ENCODE peak calls at places on chromosomes 16 and 17, in five cellular contexts. One of them, this sample, is unnamed.

GRCh38 chr17:74042744-74043486 is 160.6 kb upstream of the RPL38 start:
- DNase-seq in left ventricle myocardium inferior: no peak
- DNase-seq in CD4-positive, alpha-beta memory T cell: no peak
- DNase-seq in body of pancreas: no peak
- DNase-seq in dorsolateral prefrontal cortex: peak; percentile 90
- DNase-seq in this sample: peak; percentile 39

GRCh38 chr16:84115919-84116719 is 623 bp downstream of the MBTPS1 start:
- DNase-seq in left ventricle myocardium inferior: no peak
- DNase-seq in CD4-positive, alpha-beta memory T cell: no peak
- DNase-seq in body of pancreas: peak; percentile 68
- DNase-seq in dorsolateral prefrontal cortex: peak; percentile 56
- DNase-seq in this sample: no peak

GRCh38 chr17:74962622-74963394 is 9.8 kb downstream of the HID1 start:
- DNase-seq in left ventricle myocardium inferior: no peak
- DNase-seq in CD4-positive, alpha-beta memory T cell: no peak
- DNase-seq in body of pancreas: no peak
- DNase-seq in dorsolateral prefrontal cortex: peak; percentile 76
- DNase-seq in this sample: no peak

GRCh38 chr17:80779961-80780380 is 211.7 kb upstream of the CHMP6 start:
- DNase-seq in left ventricle myocardium inferior: no peak
- DNase-seq in CD4-positive, alpha-beta memory T cell: no peak
- DNase-seq in body of pancreas: peak; percentile 23
- DNase-seq in dorsolateral prefrontal cortex: no peak
- DNase-seq in this sample: no peak

GRCh38 chr16:23052908-23053580 is 96.2 kb downstream of the USP31 start:
- DNase-seq in left ventricle myocardium inferior: no peak
- DNase-seq in CD4-positive, alpha-beta memory T cell: no peak
- DNase-seq in body of pancreas: no peak
- DNase-seq in dorsolateral prefrontal cortex: no peak
- DNase-seq in this sample: no peak

GRCh38 chr17:50308666-50309065 is 34.4 kb downstream of the TMEM92 start:
- DNase-seq in left ventricle myocardium inferior: no peak
- DNase-seq in CD4-positive, alpha-beta memory T cell: no peak
- DNase-seq in body of pancreas: no peak
- DNase-seq in dorsolateral prefrontal cortex: no peak
- DNase-seq in this sample: no peak

GRCh38 chr16:79449067-79449466 is 151.5 kb downstream of the MAF start:
- DNase-seq in left ventricle myocardium inferior: no peak
- DNase-seq in CD4-positive, alpha-beta memory T cell: no peak
- DNase-seq in body of pancreas: no peak
- DNase-seq in dorsolateral prefrontal cortex: no peak
- DNase-seq in this sample: no peak

GRCh38 chr16:84790291-84790690 is 29.5 kb upstream of the CRISPLD2 start:
- DNase-seq in left ventricle myocardium inferior: no peak
- DNase-seq in CD4-positive, alpha-beta memory T cell: no peak
- DNase-seq in body of pancreas: no peak
- DNase-seq in dorsolateral prefrontal cortex: no peak
- DNase-seq in this sample: peak; percentile 10

GRCh38 chr17:30309591-30309990 is 17.8 kb upstream of the BLMH start:
- DNase-seq in left ventricle myocardium inferior: no peak
- DNase-seq in CD4-positive, alpha-beta memory T cell: no peak
- DNase-seq in body of pancreas: no peak
- DNase-seq in dorsolateral prefrontal cortex: no peak
- DNase-seq in this sample: no peak

GRCh38 chr17:66678827-66679226 is 156.1 kb upstream of the CACNG5 start:
- DNase-seq in left ventricle myocardium inferior: no peak
- DNase-seq in CD4-positive, alpha-beta memory T cell: no peak
- DNase-seq in body of pancreas: no peak
- DNase-seq in dorsolateral prefrontal cortex: no peak
- DNase-seq in this sample: no peak

GRCh38 chr17:45812102-45812501 is 28.0 kb downstream of the CRHR1 start:
- DNase-seq in left ventricle myocardium inferior: no peak
- DNase-seq in CD4-positive, alpha-beta memory T cell: no peak
- DNase-seq in body of pancreas: no peak
- DNase-seq in dorsolateral prefrontal cortex: no peak
- DNase-seq in this sample: no peak

GRCh38 chr17:81512984-81513668 is 527 bp upstream of the ACTG1 start:
- DNase-seq in left ventricle myocardium inferior: peak; percentile 62
- DNase-seq in CD4-positive, alpha-beta memory T cell: peak; percentile 60
- DNase-seq in body of pancreas: peak; percentile 74
- DNase-seq in dorsolateral prefrontal cortex: peak; percentile 57
- DNase-seq in this sample: peak; percentile 92

GRCh38 chr16:4506450-4506849 is 30.3 kb downstream of the HMOX2 start:
- DNase-seq in left ventricle myocardium inferior: no peak
- DNase-seq in CD4-positive, alpha-beta memory T cell: peak; percentile 67
- DNase-seq in body of pancreas: peak; percentile 79
- DNase-seq in dorsolateral prefrontal cortex: peak; percentile 85
- DNase-seq in this sample: peak; percentile 65

GRCh38 chr16:10390330-10390729 is 4.5 kb downstream of the ATF7IP2 start:
- DNase-seq in left ventricle myocardium inferior: no peak
- DNase-seq in CD4-positive, alpha-beta memory T cell: no peak
- DNase-seq in body of pancreas: no peak
- DNase-seq in dorsolateral prefrontal cortex: no peak
- DNase-seq in this sample: no peak

DNA sequence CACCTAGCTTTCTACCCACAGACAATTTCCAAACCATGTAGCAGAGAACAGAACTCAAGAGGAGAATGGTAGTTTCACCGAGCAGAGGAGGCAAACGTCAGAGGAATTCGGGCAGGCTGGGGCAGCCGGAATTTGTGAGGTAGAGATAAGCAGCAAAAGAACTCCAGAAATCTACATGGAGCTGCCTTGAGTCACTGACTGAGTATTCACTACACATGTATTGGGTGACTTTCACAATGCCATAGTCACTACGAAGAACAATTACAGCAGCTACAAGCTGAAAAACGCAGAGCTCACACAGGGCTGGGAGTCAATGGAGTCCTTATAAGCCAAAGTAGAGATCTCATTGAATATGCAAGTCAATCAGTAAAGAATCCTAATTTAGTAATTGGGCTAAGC is 13.4 kb downstream of the CMC2 start:
- DNase-seq in left ventricle myocardium inferior: no peak
- DNase-seq in CD4-positive, alpha-beta memory T cell: no peak
- DNase-seq in body of pancreas: peak; percentile 45
- DNase-seq in dorsolateral prefrontal cortex: no peak
- DNase-seq in this sample: no peak
- H3K4me3 ChIP-seq in left ventricle myocardium inferior: peak overlapping the region; percentile 18
- H3K4me3 ChIP-seq in CD4-positive, alpha-beta memory T cell: no peak overlapping the region
- H3K4me3 ChIP-seq in body of pancreas: no peak overlapping the region
- H3K4me3 ChIP-seq in dorsolateral prefrontal cortex: peak overlapping the region; percentile 44
- H3K4me3 ChIP-seq in this sample: no peak overlapping the region

DNA sequence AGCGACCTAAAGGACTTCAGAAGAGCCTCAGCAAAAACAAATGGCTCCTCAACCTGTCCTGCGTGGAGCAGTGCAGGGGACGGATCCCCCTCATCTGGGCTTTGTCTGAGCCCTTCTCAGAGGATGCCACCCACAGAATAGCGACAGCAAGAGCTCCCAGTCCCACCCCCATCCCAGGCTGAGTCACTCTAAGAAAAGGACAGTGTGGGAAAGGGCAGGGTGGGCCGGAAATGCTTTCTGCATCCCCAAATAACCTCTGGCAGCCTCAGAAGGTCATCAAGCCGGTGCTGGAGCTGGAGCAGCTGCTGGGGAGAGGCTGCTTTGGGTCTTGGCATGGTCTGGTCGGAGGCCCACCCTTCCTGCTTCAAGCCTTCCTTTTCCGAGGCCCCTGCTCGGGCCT is 8.9 kb downstream of the SLC12A4 start:
- DNase-seq in left ventricle myocardium inferior: peak; percentile 84
- DNase-seq in CD4-positive, alpha-beta memory T cell: no peak
- DNase-seq in body of pancreas: no peak
- DNase-seq in dorsolateral prefrontal cortex: no peak
- DNase-seq in this sample: no peak
- H3K27ac ChIP-seq in left ventricle myocardium inferior: peak overlapping the region; percentile 100
- H3K27ac ChIP-seq in CD4-positive, alpha-beta memory T cell: no peak overlapping the region
- H3K27ac ChIP-seq in body of pancreas: peak overlapping the region; percentile 20
- H3K27ac ChIP-seq in dorsolateral prefrontal cortex: no peak overlapping the region
- H3K27ac ChIP-seq in this sample: no peak overlapping the region

GRCh38 chr17:44779211-44780025 is 20.6 kb downstream of the ADAM11 start:
- DNase-seq in left ventricle myocardium inferior: peak; percentile 83
- DNase-seq in CD4-positive, alpha-beta memory T cell: peak; percentile 72
- DNase-seq in body of pancreas: peak; percentile 75
- DNase-seq in dorsolateral prefrontal cortex: peak; percentile 90
- DNase-seq in this sample: peak; percentile 89
- H3K4me3 ChIP-seq in left ventricle myocardium inferior: peak overlapping the region; percentile 63
- H3K4me3 ChIP-seq in CD4-positive, alpha-beta memory T cell: peak overlapping the region; percentile 34
- H3K4me3 ChIP-seq in body of pancreas: no peak overlapping the region
- H3K4me3 ChIP-seq in dorsolateral prefrontal cortex: peak overlapping the region; percentile 53
- H3K4me3 ChIP-seq in this sample: peak overlapping the region; percentile 55

GRCh38 chr17:83075270-83075880 is 4.0 kb upstream of the METRNL start:
- DNase-seq in left ventricle myocardium inferior: no peak
- DNase-seq in CD4-positive, alpha-beta memory T cell: no peak
- DNase-seq in body of pancreas: no peak
- DNase-seq in dorsolateral prefrontal cortex: no peak
- DNase-seq in this sample: no peak

GRCh38 chr17:83074696-83075223 is 4.6 kb upstream of the METRNL start:
- DNase-seq in left ventricle myocardium inferior: no peak
- DNase-seq in CD4-positive, alpha-beta memory T cell: no peak
- DNase-seq in body of pancreas: no peak
- DNase-seq in dorsolateral prefrontal cortex: no peak
- DNase-seq in this sample: peak; percentile 62

GRCh38 chr17:83072600-83073358 is 6.6 kb upstream of the METRNL start:
- DNase-seq in left ventricle myocardium inferior: no peak
- DNase-seq in CD4-positive, alpha-beta memory T cell: no peak
- DNase-seq in body of pancreas: no peak
- DNase-seq in dorsolateral prefrontal cortex: no peak
- DNase-seq in this sample: no peak

GRCh38 chr17:83071966-83072562 is 7.3 kb upstream of the METRNL start:
- DNase-seq in left ventricle myocardium inferior: no peak
- DNase-seq in CD4-positive, alpha-beta memory T cell: no peak
- DNase-seq in body of pancreas: no peak
- DNase-seq in dorsolateral prefrontal cortex: no peak
- DNase-seq in this sample: peak; percentile 43

GRCh38 chr17:83073389-83074063 is 5.9 kb upstream of the METRNL start:
- DNase-seq in left ventricle myocardium inferior: peak; percentile 52
- DNase-seq in CD4-positive, alpha-beta memory T cell: no peak
- DNase-seq in body of pancreas: no peak
- DNase-seq in dorsolateral prefrontal cortex: no peak
- DNase-seq in this sample: peak; percentile 57
- H3K27ac ChIP-seq in left ventricle myocardium inferior: peak overlapping the region; percentile 5
- H3K27ac ChIP-seq in CD4-positive, alpha-beta memory T cell: no peak overlapping the region
- H3K27ac ChIP-seq in body of pancreas: no peak overlapping the region
- H3K27ac ChIP-seq in dorsolateral prefrontal cortex: no peak overlapping the region
- H3K27ac ChIP-seq in this sample: no peak overlapping the region

GRCh38 chr16:979859-980594 is 1.5 kb upstream of the SOX8 start:
- DNase-seq in left ventricle myocardium inferior: no peak
- DNase-seq in CD4-positive, alpha-beta memory T cell: no peak
- DNase-seq in body of pancreas: no peak
- DNase-seq in dorsolateral prefrontal cortex: no peak
- DNase-seq in this sample: peak; percentile 9
- H3K4me3 ChIP-seq in left ventricle myocardium inferior: peak overlapping the region; percentile 71
- H3K4me3 ChIP-seq in CD4-positive, alpha-beta memory T cell: no peak overlapping the region
- H3K4me3 ChIP-seq in body of pancreas: no peak overlapping the region
- H3K4me3 ChIP-seq in dorsolateral prefrontal cortex: peak overlapping the region; percentile 68
- H3K4me3 ChIP-seq in this sample: peak overlapping the region; percentile 86

GRCh38 chr17:39870776-39871175 is 2.8 kb downstream of the ZPBP2 start:
- DNase-seq in left ventricle myocardium inferior: no peak
- DNase-seq in CD4-positive, alpha-beta memory T cell: no peak
- DNase-seq in body of pancreas: no peak
- DNase-seq in dorsolateral prefrontal cortex: no peak
- DNase-seq in this sample: no peak

GRCh38 chr17:39866013-39866730 is 1.8 kb upstream of the ZPBP2 start:
- DNase-seq in left ventricle myocardium inferior: no peak
- DNase-seq in CD4-positive, alpha-beta memory T cell: no peak
- DNase-seq in body of pancreas: no peak
- DNase-seq in dorsolateral prefrontal cortex: no peak
- DNase-seq in this sample: no peak

GRCh38 chr17:39867084-39867890 is 715 bp upstream of the ZPBP2 start:
- DNase-seq in left ventricle myocardium inferior: no peak
- DNase-seq in CD4-positive, alpha-beta memory T cell: peak; percentile 66
- DNase-seq in body of pancreas: no peak
- DNase-seq in dorsolateral prefrontal cortex: no peak
- DNase-seq in this sample: no peak

GRCh38 chr17:39868554-39868942 is 546 bp downstream of the ZPBP2 start:
- DNase-seq in left ventricle myocardium inferior: no peak
- DNase-seq in CD4-positive, alpha-beta memory T cell: no peak
- DNase-seq in body of pancreas: no peak
- DNase-seq in dorsolateral prefrontal cortex: no peak
- DNase-seq in this sample: no peak

GRCh38 chr17:39867891-39868553 is at the start of gene ZPBP2:
- DNase-seq in left ventricle myocardium inferior: no peak
- DNase-seq in CD4-positive, alpha-beta memory T cell: peak; percentile 54
- DNase-seq in body of pancreas: no peak
- DNase-seq in dorsolateral prefrontal cortex: no peak
- DNase-seq in this sample: no peak
- H3K27ac ChIP-seq in left ventricle myocardium inferior: no peak within 1 kb of the TSS
- H3K27ac ChIP-seq in CD4-positive, alpha-beta memory T cell: peak within 1 kb of the TSS; percentile 93
- H3K27ac ChIP-seq in body of pancreas: no peak within 1 kb of the TSS
- H3K27ac ChIP-seq in dorsolateral prefrontal cortex: no peak within 1 kb of the TSS
- H3K27ac ChIP-seq in this sample: no peak within 1 kb of the TSS

DNA sequence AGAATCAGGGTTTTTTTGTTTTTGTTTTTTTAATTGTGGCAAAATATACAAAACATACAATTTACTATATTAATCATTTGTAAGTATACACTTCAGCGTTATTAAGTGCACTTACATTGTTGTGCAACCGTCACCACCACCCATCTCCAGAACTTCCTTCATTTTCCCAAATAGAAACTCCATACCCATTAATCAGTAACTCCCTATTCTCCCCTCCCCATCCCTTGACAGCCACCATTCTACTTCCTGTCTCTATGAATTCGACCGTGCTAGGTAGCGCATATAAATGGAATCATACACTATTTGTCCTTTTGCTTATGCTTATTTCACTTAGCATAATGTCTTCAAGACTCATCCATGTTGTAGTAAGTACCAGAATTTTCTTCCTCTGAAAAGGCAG is 45.1 kb upstream of the DHX40 start:
- DNase-seq in left ventricle myocardium inferior: no peak
- DNase-seq in CD4-positive, alpha-beta memory T cell: no peak
- DNase-seq in body of pancreas: no peak
- DNase-seq in dorsolateral prefrontal cortex: no peak
- DNase-seq in this sample: no peak
- H3K4me3 ChIP-seq in left ventricle myocardium inferior: no peak overlapping the region
- H3K4me3 ChIP-seq in CD4-positive, alpha-beta memory T cell: no peak overlapping the region
- H3K4me3 ChIP-seq in body of pancreas: no peak overlapping the region
- H3K4me3 ChIP-seq in dorsolateral prefrontal cortex: no peak overlapping the region
- H3K4me3 ChIP-seq in this sample: no peak overlapping the region

This sample was measured in SJCRH30.